ENCODE peak calls at places on chromosomes 12 and 14, in ten cellular contexts. C, F, W, H, N, R, V, Z, L and A are unnamed samples.

GRCh38 chr12:46667547-46667946 is 158.2 kb downstream of the SLC38A4 start:
- DNase-seq in C (no peak), F (no peak), W (no peak), H (no peak), N (no peak), R (no peak), V (peak; percentile 79), Z (no peak), L (no peak), A (no peak)

GRCh38 chr12:50283924-50284236 is 560 bp upstream of the LIMA1 start:
- DNase-seq in C (no peak), F (no peak), W (no peak), H (peak; percentile 41), N (no peak), R (no peak), V (no peak), Z (no peak), L (no peak), A (no peak)

GRCh38 chr14:51661504-51661903 is 9.8 kb downstream of the FRMD6 start:
- DNase-seq in C (no peak), F (no peak), W (no peak), H (no peak), N (no peak), R (no peak), V (no peak), Z (no peak), L (no peak), A (no peak)

GRCh38 chr12:106459124-106459523 is 101.6 kb downstream of the POLR3B start:
- DNase-seq in C (no peak), F (no peak), W (no peak), H (no peak), N (no peak), R (no peak), V (no peak), Z (no peak), L (no peak), A (no peak)

GRCh38 chr14:42138406-42138805 is 531.7 kb downstream of the LRFN5 start:
- DNase-seq in C (no peak), F (no peak), W (no peak), H (no peak), N (no peak), R (no peak), V (peak; percentile 23), Z (no peak), L (no peak), A (no peak)

GRCh38 chr12:117113231-117113630 is 14.0 kb upstream of the TESC start:
- DNase-seq in C (no peak), F (no peak), W (no peak), H (no peak), N (no peak), R (no peak), V (no peak), Z (no peak), L (no peak), A (no peak)

GRCh38 chr12:12764824-12765223 is 20.6 kb upstream of the APOLD1 start:
- DNase-seq in C (no peak), F (no peak), W (no peak), H (no peak), N (no peak), R (no peak), V (no peak), Z (no peak), L (no peak), A (no peak)

GRCh38 chr14:63542231-63542999 is 762 bp downstream of the PPP2R5E start:
- DNase-seq in C (no peak), F (no peak), W (no peak), H (peak; percentile 55), N (peak; percentile 18), R (no peak), V (no peak), Z (no peak), L (no peak), A (no peak)

GRCh38 chr14:23643533-23644194 is 7.5 kb downstream of the DHRS2 start:
- DNase-seq in C (no peak), F (no peak), W (no peak), H (no peak), N (no peak), R (no peak), V (no peak), Z (no peak), L (no peak), A (no peak)

GRCh38 chr12:129049917-129050316 is 196.6 kb downstream of the GLT1D1 start:
- DNase-seq in C (no peak), F (no peak), W (no peak), H (peak; percentile 30), N (no peak), R (no peak), V (no peak), Z (no peak), L (peak; percentile 6), A (no peak)

GRCh38 chr14:31950331-31950730 is 126.8 kb upstream of the ARHGAP5 start:
- DNase-seq in C (no peak), F (no peak), W (no peak), H (no peak), N (no peak), R (no peak), V (no peak), Z (no peak), L (no peak), A (no peak)

GRCh38 chr12:82650627-82651337 is 35.9 kb upstream of the TMTC2 start:
- DNase-seq in C (no peak), F (no peak), W (no peak), H (peak; percentile 19), N (peak; percentile 91), R (no peak), V (peak; percentile 97), Z (peak; percentile 7), L (no peak), A (peak; percentile 34)

GRCh38 chr12:2998789-2999264 is 39.6 kb downstream of the TEAD4 start:
- DNase-seq in C (peak; percentile 66), F (no peak), W (no peak), H (peak; percentile 62), N (no peak), R (no peak), V (no peak), Z (no peak), L (no peak), A (peak; percentile 58)

GRCh38 chr12:99087278-99087677 is 442.2 kb downstream of the APAF1 start:
- DNase-seq in C (no peak), F (no peak), W (no peak), H (peak; percentile 19), N (no peak), R (no peak), V (peak; percentile 52), Z (no peak), L (no peak), A (no peak)

GRCh38 chr14:51821822-51822221 is 38.6 kb upstream of the GNG2 start:
- DNase-seq in C (no peak), F (no peak), W (no peak), H (peak; percentile 77), N (no peak), R (no peak), V (no peak), Z (no peak), L (no peak), A (no peak)

GRCh38 chr14:103395245-103395644 is 10.0 kb downstream of the MARK3 start:
- DNase-seq in C (no peak), F (no peak), W (no peak), H (peak; percentile 61), N (no peak), R (no peak), V (no peak), Z (peak; percentile 28), L (no peak), A (no peak)

GRCh38 chr12:132374821-132375445 is 45.5 kb upstream of the GALNT9 start:
- DNase-seq in C (no peak), F (no peak), W (no peak), H (no peak), N (no peak), R (no peak), V (no peak), Z (no peak), L (no peak), A (no peak)

GRCh38 chr14:103259801-103260628 is 74.0 kb upstream of the EIF5 start:
- DNase-seq in C (no peak), F (no peak), W (no peak), H (no peak), N (peak; percentile 39), R (no peak), V (no peak), Z (no peak), L (no peak), A (no peak)